ENCODE peak calls at places on chromosomes 5 and 9, in nine cellular contexts. T is foreskin fibroblast; Q is lung microvascular endothelial cell; S is Right ventricle myocardium inferior; J is GM23248; M is activated gamma-delta T cell treated with Interleukin-2 at 50 U/mL for 16 hours; Y is activated CD4-positive, alpha-beta T cell treated with anti-CD3 and anti-CD28 coated beads, Interleukin-2, amount 50 U/mL, for 24 hours; N is stimulated activated CD4-positive, alpha-beta T cell treated with anti-CD3 and anti-CD28 coated beads, Interleukin-15, amount 100 ng/mL, for 24 hours; K is RWPE1. I is an unnamed sample.

GRCh38 chr9:76560481-76560891 is 101.5 kb downstream of the GCNT1 start:
- DNase-seq in T (peak; percentile 79), Q (no peak), S (no peak), J (peak; percentile 70), M (no peak), Y (no peak), N (no peak), K (no peak), I (peak; percentile 62)

GRCh38 chr9:123556464-123557435 is 200.8 kb downstream of the CRB2 start:
- DNase-seq in T (peak; percentile 20), Q (peak; percentile 3), S (no peak), J (peak; percentile 9), M (no peak), Y (no peak), N (no peak), K (no peak), I (no peak)

GRCh38 chr9:116653580-116654355 is 33.3 kb upstream of the TRIM32 start:
- DNase-seq in T (peak; percentile 37), Q (no peak), S (no peak), J (no peak), M (no peak), Y (no peak), N (no peak), K (no peak), I (peak; percentile 39)

GRCh38 chr9:109351032-109351431 is 30.2 kb upstream of the EPB41L4B start:
- DNase-seq in T (no peak), Q (no peak), S (no peak), J (no peak), M (no peak), Y (no peak), N (no peak), K (no peak), I (no peak)

GRCh38 chr9:136328622-136329041 is 1.3 kb downstream of the GPSM1 start:
- DNase-seq in T (peak; percentile 78), Q (peak; percentile 32), S (no peak), J (peak; percentile 69), M (no peak), Y (no peak), N (no peak), K (no peak), I (peak; percentile 87)

GRCh38 chr5:168974081-168974480 is 326.9 kb downstream of the SLIT3 start:
- DNase-seq in T (peak; percentile 40), Q (no peak), S (no peak), J (peak; percentile 52), M (no peak), Y (no peak), N (no peak), K (no peak), I (no peak)

GRCh38 chr5:160312139-160312959 is at the start of gene CCNJL:
- DNase-seq in T (peak; percentile 45), Q (peak; percentile 42), S (peak; percentile 80), J (peak; percentile 30), M (no peak), Y (no peak), N (peak; percentile 18), K (peak; percentile 92), I (peak; percentile 87)

GRCh38 chr5:154628685-154629084 is 126.5 kb upstream of the LARP1 start:
- DNase-seq in T (no peak), Q (no peak), S (no peak), J (no peak), M (no peak), Y (no peak), N (no peak), K (no peak), I (no peak)

GRCh38 chr5:136135536-136135935 is 2.9 kb downstream of the SMAD5 start:
- DNase-seq in T (peak; percentile 75), Q (no peak), S (no peak), J (peak; percentile 22), M (no peak), Y (no peak), N (no peak), K (no peak), I (peak; percentile 66)

GRCh38 chr5:173890195-173890951 is 2.2 kb downstream of the CPEB4 start:
- DNase-seq in T (peak; percentile 47), Q (peak; percentile 52), S (no peak), J (peak; percentile 54), M (no peak), Y (no peak), N (no peak), K (no peak), I (no peak)

GRCh38 chr9:11319477-11320060 is 706.8 kb upstream of the PTPRD start:
- DNase-seq in T (no peak), Q (peak; percentile 13), S (no peak), J (peak; percentile 0), M (no peak), Y (no peak), N (no peak), K (peak; percentile 13), I (peak; percentile 6)

GRCh38 chr9:114178076-114178475 is 22.7 kb downstream of the COL27A1 start:
- DNase-seq in T (no peak), Q (no peak), S (no peak), J (no peak), M (no peak), Y (no peak), N (no peak), K (no peak), I (no peak)

GRCh38 chr5:53303105-53303504 is 177.3 kb upstream of the FST start:
- DNase-seq in T (peak; percentile 91), Q (peak; percentile 66), S (no peak), J (peak; percentile 89), M (no peak), Y (no peak), N (peak; percentile 15), K (peak; percentile 96), I (peak; percentile 20)

GRCh38 chr9:76917299-76917698 is 11.4 kb upstream of the PRUNE2 start:
- DNase-seq in T (no peak), Q (no peak), S (no peak), J (no peak), M (no peak), Y (no peak), N (no peak), K (no peak), I (no peak)

GRCh38 chr5:132773114-132773513 is 3.9 kb downstream of the SEPTIN8 start:
- DNase-seq in T (no peak), Q (no peak), S (no peak), J (no peak), M (no peak), Y (no peak), N (no peak), K (no peak), I (no peak)

GRCh38 chr9:13728917-13729811 is 449.7 kb upstream of the MPDZ start:
- DNase-seq in T (peak; percentile 39), Q (peak; percentile 36), S (no peak), J (peak; percentile 33), M (no peak), Y (no peak), N (no peak), K (peak; percentile 20), I (no peak)

GRCh38 chr9:84331119-84331791 is 9.3 kb downstream of the SLC28A3 start:
- DNase-seq in T (peak; percentile 59), Q (no peak), S (no peak), J (peak; percentile 43), M (no peak), Y (no peak), N (no peak), K (peak; percentile 25), I (peak; percentile 45)

GRCh38 chr9:3241290-3241689 is 284.5 kb downstream of the RFX3 start:
- DNase-seq in T (peak; percentile 9), Q (no peak), S (no peak), J (no peak), M (no peak), Y (no peak), N (no peak), K (no peak), I (no peak)

GRCh38 chr5:134533115-134533815 is 7.8 kb downstream of the JADE2 start:
- DNase-seq in T (peak; percentile 75), Q (no peak), S (peak; percentile 89), J (peak; percentile 53), M (no peak), Y (no peak), N (no peak), K (no peak), I (no peak)

GRCh38 chr9:129567842-129568559 is 52.9 kb downstream of the C9orf50 start:
- DNase-seq in T (peak; percentile 85), Q (no peak), S (peak; percentile 65), J (peak; percentile 74), M (no peak), Y (no peak), N (no peak), K (no peak), I (peak; percentile 53)

GRCh38 chr5:58335518-58335917 is 124.4 kb downstream of the PLK2 start:
- DNase-seq in T (peak; percentile 13), Q (peak; percentile 16), S (no peak), J (peak; percentile 4), M (no peak), Y (no peak), N (no peak), K (no peak), I (no peak)

GRCh38 chr9:113633782-113634596 is 170.5 kb downstream of the RGS3 start:
- DNase-seq in T (no peak), Q (no peak), S (no peak), J (no peak), M (no peak), Y (no peak), N (no peak), K (no peak), I (no peak)

GRCh38 chr9:4614627-4615026 is 47.5 kb upstream of the PLPP6 start:
- DNase-seq in T (peak; percentile 6), Q (no peak), S (no peak), J (peak; percentile 74), M (no peak), Y (no peak), N (no peak), K (no peak), I (no peak)

GRCh38 chr5:172179032-172179989 is 8.7 kb downstream of the STK10 start:
- DNase-seq in T (peak; percentile 30), Q (peak; percentile 75), S (no peak), J (no peak), M (peak; percentile 54), Y (no peak), N (peak; percentile 59), K (no peak), I (peak; percentile 78)

GRCh38 chr5:72452515-72453259 is 54.5 kb downstream of the ZNF366 start:
- DNase-seq in T (peak; percentile 91), Q (peak; percentile 96), S (peak; percentile 80), J (peak; percentile 77), M (no peak), Y (no peak), N (no peak), K (peak; percentile 92), I (peak; percentile 80)

GRCh38 chr9:92404437-92404836 is at the start of gene OGN:
- DNase-seq in T (peak; percentile 56), Q (no peak), S (no peak), J (peak; percentile 49), M (no peak), Y (no peak), N (no peak), K (no peak), I (peak; percentile 79)

GRCh38 chr5:3605298-3606010 is 9.8 kb downstream of the IRX1 start:
- DNase-seq in T (no peak), Q (no peak), S (no peak), J (peak; percentile 44), M (no peak), Y (no peak), N (no peak), K (no peak), I (no peak)

GRCh38 chr5:176425138-176425537 is 8.8 kb upstream of the CLTB start:
- DNase-seq in T (no peak), Q (no peak), S (no peak), J (no peak), M (no peak), Y (no peak), N (no peak), K (no peak), I (no peak)

GRCh38 chr9:137070201-137070905 is at the start of gene SAPCD2:
- DNase-seq in T (peak; percentile 93), Q (peak; percentile 87), S (peak; percentile 95), J (peak; percentile 93), M (peak; percentile 78), Y (peak; percentile 75), N (peak; percentile 90), K (peak; percentile 96), I (peak; percentile 94)

GRCh38 chr5:172766287-172767104 is 4.5 kb downstream of the DUSP1 start:
- DNase-seq in T (peak; percentile 89), Q (peak; percentile 92), S (peak; percentile 78), J (peak; percentile 91), M (no peak), Y (no peak), N (no peak), K (peak; percentile 52), I (peak; percentile 88)

GRCh38 chr5:138054206-138054605 is 21.3 kb upstream of the FAM13B start:
- DNase-seq in T (no peak), Q (no peak), S (no peak), J (no peak), M (no peak), Y (no peak), N (no peak), K (no peak), I (no peak)

I was measured in adipocyte.